ENCODE peak calls at places on chromosome 21, in four cellular contexts. J is colonic mucosa; V is naive thymus-derived CD8-positive, alpha-beta T cell; Q is activated CD4-positive, alpha-beta T cell treated with anti-CD3 and anti-CD28 coated beads, Interleukin-2, amount 10 ng/mL, durations not matched to agents 7 days and 5 days. L is an unnamed sample.

GRCh38 chr21:16942703-16943102 is 570.1 kb upstream of the CXADR start:
- DNase-seq in J (no peak), V (no peak), Q (no peak), L (no peak)

GRCh38 chr21:32312321-32312720 is 13.7 kb downstream of the MRAP start:
- DNase-seq in J (peak), V (no peak), Q (no peak), L (no peak)

GRCh38 chr21:17270234-17270633 is 242.6 kb upstream of the CXADR start:
- DNase-seq in J (no peak), V (no peak), Q (no peak), L (no peak)

GRCh38 chr21:46304955-46305354 is 18.7 kb downstream of the C21orf58 start:
- DNase-seq in J (no peak), V (no peak), Q (no peak), L (no peak)

GRCh38 chr21:46078322-46078981 is 19.5 kb upstream of the COL6A2 start:
- DNase-seq in J (no peak), V (peak), Q (no peak), L (peak)

GRCh38 chr21:46416551-46416950 is 42.1 kb upstream of the DIP2A start:
- DNase-seq in J (no peak), V (no peak), Q (no peak), L (no peak)

GRCh38 chr21:32940079-32941014 is 85.4 kb upstream of the OLIG2 start:
- DNase-seq in J (peak), V (peak), Q (peak), L (no peak)

GRCh38 chr21:28737671-28738279 is 254.9 kb downstream of the LTN1 start:
- DNase-seq in J (no peak), V (no peak), Q (no peak), L (no peak)

GRCh38 chr21:17925000-17925610 is 105.9 kb upstream of the C21orf91 start:
- DNase-seq in J (peak), V (peak), Q (peak), L (peak)

GRCh38 chr21:44366586-44367211 is 13.3 kb downstream of the TRPM2 start:
- DNase-seq in J (no peak), V (no peak), Q (no peak), L (no peak)

GRCh38 chr21:45285266-45285931 is 2.3 kb downstream of the POFUT2 start:
- DNase-seq in J (no peak), V (no peak), Q (no peak), L (no peak)

GRCh38 chr21:19648376-19648775 is 1244.8 kb upstream of the TMPRSS15 start:
- DNase-seq in J (no peak), V (no peak), Q (no peak), L (no peak)

GRCh38 chr21:36643374-36644250 is 55.3 kb upstream of the SIM2 start:
- DNase-seq in J (no peak), V (no peak), Q (no peak), L (no peak)

GRCh38 chr21:42006765-42007164 is 3.4 kb downstream of the ZBTB21 start:
- DNase-seq in J (no peak), V (no peak), Q (no peak), L (no peak)

GRCh38 chr21:27565418-27565817 is 598.5 kb upstream of the ADAMTS5 start:
- DNase-seq in J (no peak), V (no peak), Q (no peak), L (no peak)

GRCh38 chr21:16800536-16800935 is 712.3 kb upstream of the CXADR start:
- DNase-seq in J (no peak), V (no peak), Q (no peak), L (no peak)

GRCh38 chr21:42010507-42011493 is 640 bp upstream of the ZBTB21 start:
- DNase-seq in J (peak), V (peak), Q (peak), L (no peak)

GRCh38 chr21:17495680-17496079 is 17.2 kb upstream of the CXADR start:
- DNase-seq in J (no peak), V (no peak), Q (no peak), L (no peak)